ENCODE peak calls at places on chromosome 13, in six cellular contexts. A is heart left ventricle, R is neural crest cell, W is AG09319, U is fibroblast of lung, T is AG10803. X is an unnamed sample.

GRCh38 chr13:21934309-21934708 is 263.4 kb downstream of the FGF9 start:
- DNase-seq in A (no peak), R (no peak), W (no peak), U (no peak), T (no peak), X (no peak)

GRCh38 chr13:37534181-37534580 is 64.4 kb downstream of the POSTN start:
- DNase-seq in A (no peak), R (no peak), W (peak), U (peak), T (peak), X (no peak)

GRCh38 chr13:111460548-111461444 is 140.4 kb downstream of the TEX29 start:
- DNase-seq in A (peak), R (peak), W (peak), U (peak), T (peak), X (no peak)

GRCh38 chr13:79711631-79712030 is 230.7 kb downstream of the NDFIP2 start:
- DNase-seq in A (no peak), R (no peak), W (no peak), U (no peak), T (peak), X (no peak)

GRCh38 chr13:100490692-100491091 is 97.9 kb downstream of the GGACT start:
- DNase-seq in A (no peak), R (no peak), W (no peak), U (no peak), T (no peak), X (no peak)

GRCh38 chr13:26686285-26686684 is 74.3 kb downstream of the GPR12 start:
- DNase-seq in A (no peak), R (no peak), W (no peak), U (no peak), T (no peak), X (no peak)

GRCh38 chr13:62294210-62294609 is 878.6 kb upstream of the PCDH20 start:
- DNase-seq in A (no peak), R (no peak), W (no peak), U (no peak), T (no peak), X (no peak)

GRCh38 chr13:75299206-75299605 is 182.8 kb downstream of the TBC1D4 start:
- DNase-seq in A (no peak), R (no peak), W (no peak), U (no peak), T (no peak), X (no peak)

GRCh38 chr13:51785592-51786424 is 18.2 kb downstream of the DHRS12 start:
- DNase-seq in A (peak), R (no peak), W (no peak), U (peak), T (peak), X (no peak)

GRCh38 chr13:108944760-108945159 is 315.3 kb downstream of the MYO16 start:
- DNase-seq in A (no peak), R (no peak), W (peak), U (peak), T (peak), X (no peak)

GRCh38 chr13:86974251-86974994 is 696.7 kb upstream of the SLITRK5 start:
- DNase-seq in A (no peak), R (no peak), W (no peak), U (no peak), T (no peak), X (no peak)

GRCh38 chr13:103291226-103291625 is 225.0 kb upstream of the SLC10A2 start:
- DNase-seq in A (no peak), R (no peak), W (no peak), U (no peak), T (no peak), X (no peak)

GRCh38 chr13:45518525-45519235 is 53.9 kb downstream of the COG3 start:
- DNase-seq in A (no peak), R (no peak), W (no peak), U (peak), T (peak), X (no peak)

GRCh38 chr13:109610517-109610916 is 175.9 kb downstream of the IRS2 start:
- DNase-seq in A (peak), R (no peak), W (no peak), U (peak), T (no peak), X (no peak)

GRCh38 chr13:75486146-75486545 is 4.2 kb upstream of the TBC1D4 start:
- DNase-seq in A (no peak), R (no peak), W (no peak), U (no peak), T (no peak), X (no peak)

GRCh38 chr13:47858678-47859050 is 142.4 kb downstream of the SUCLA2 start:
- DNase-seq in A (no peak), R (no peak), W (no peak), U (peak), T (peak), X (no peak)

DNA sequence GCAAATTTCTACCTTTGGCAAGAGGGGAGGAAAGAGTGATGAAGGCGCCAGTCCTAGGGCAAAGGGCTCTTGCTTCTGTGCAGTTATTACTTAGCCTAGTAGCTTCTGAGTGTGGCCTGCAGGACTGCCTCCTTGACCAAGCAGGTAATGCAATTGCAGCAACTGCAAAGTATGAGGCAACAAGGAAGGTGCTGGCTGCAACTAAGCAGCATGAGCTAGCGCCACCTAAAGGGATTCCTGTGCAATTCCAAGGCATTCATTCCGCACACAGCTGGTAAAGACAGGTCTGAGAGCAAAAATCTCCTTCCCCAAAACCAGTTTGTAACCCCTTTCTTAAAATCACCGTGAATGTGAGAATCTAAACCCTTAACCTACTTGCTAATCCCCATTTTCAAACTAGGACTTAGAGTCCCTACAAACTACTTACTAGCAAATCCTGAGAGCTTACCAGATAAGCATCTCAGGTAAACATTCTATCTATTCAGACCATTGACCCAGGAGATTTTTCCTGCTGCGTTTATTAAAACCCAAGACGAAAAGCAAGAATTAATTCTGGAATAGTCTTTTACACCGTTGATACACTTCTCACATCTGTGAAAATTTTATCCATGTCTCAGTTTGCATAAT is 62.9 kb downstream of the DCT start:
- DNase-seq in A (no peak), R (peak), W (no peak), U (peak), T (no peak), X (peak)
- TF ChIP-seq CTCF in A (no peak), R (peak), W (peak), U (no peak), T (peak), X (peak)

DNA sequence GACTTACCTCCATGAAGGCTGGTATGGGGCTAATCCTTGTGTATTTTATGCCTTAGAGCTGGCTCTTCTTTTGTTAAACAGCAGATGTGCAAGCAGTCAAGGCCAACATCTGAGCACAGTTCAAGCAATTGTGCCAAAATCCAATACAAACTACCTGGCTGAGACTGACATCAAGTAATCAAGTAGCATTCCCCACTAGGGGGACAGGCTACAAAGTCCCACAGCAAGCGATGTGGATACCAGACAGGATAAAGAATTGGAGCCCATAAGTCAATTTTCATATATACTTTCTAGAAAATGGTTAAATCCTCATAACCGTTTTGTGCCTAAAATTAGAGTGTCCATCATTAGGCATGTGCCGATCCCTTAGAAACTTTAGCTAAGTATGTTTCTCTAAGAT is 675.8 kb downstream of the DIAPH3 start:
- DNase-seq in A (no peak), R (no peak), W (no peak), U (no peak), T (no peak), X (no peak)
- TF ChIP-seq CTCF in A (no peak), R (no peak), W (no peak), U (no peak), T (no peak), X (peak)

GRCh38 chr13:67077132-67077531 is 153.0 kb downstream of the PCDH9 start:
- DNase-seq in A (no peak), R (no peak), W (no peak), U (no peak), T (no peak), X (no peak)

GRCh38 chr13:67078062-67078461 is 152.1 kb downstream of the PCDH9 start:
- DNase-seq in A (no peak), R (no peak), W (no peak), U (no peak), T (no peak), X (no peak)

GRCh38 chr13:67076378-67076777 is 153.8 kb downstream of the PCDH9 start:
- DNase-seq in A (no peak), R (no peak), W (no peak), U (no peak), T (no peak), X (no peak)

GRCh38 chr13:67071918-67072598 is 158.1 kb downstream of the PCDH9 start:
- DNase-seq in A (no peak), R (no peak), W (no peak), U (no peak), T (no peak), X (no peak)

GRCh38 chr13:67075239-67075638 is 154.9 kb downstream of the PCDH9 start:
- DNase-seq in A (no peak), R (no peak), W (no peak), U (peak), T (no peak), X (no peak)
- TF ChIP-seq CTCF in A (peak), R (peak), W (peak), U (no peak), T (peak), X (no peak)

GRCh38 chr13:113585828-113586355 is 1.3 kb downstream of the TFDP1 start:
- DNase-seq in A (no peak), R (no peak), W (no peak), U (no peak), T (no peak), X (no peak)
- TF ChIP-seq CTCF in A (no peak), R (no peak), W (no peak), U (no peak), T (no peak), X (no peak)

GRCh38 chr13:34942732-34943674 is 933 bp downstream of the NBEA start:
- DNase-seq in A (peak), R (peak), W (no peak), U (no peak), T (no peak), X (peak)

GRCh38 chr13:34939771-34940170 is 2.3 kb upstream of the NBEA start:
- DNase-seq in A (no peak), R (no peak), W (no peak), U (no peak), T (no peak), X (no peak)

GRCh38 chr13:34943675-34944634 is 1.9 kb downstream of the NBEA start:
- DNase-seq in A (no peak), R (no peak), W (no peak), U (no peak), T (no peak), X (no peak)

GRCh38 chr13:34941436-34941834 is 635 bp upstream of the NBEA start:
- DNase-seq in A (no peak), R (no peak), W (no peak), U (no peak), T (no peak), X (no peak)

GRCh38 chr13:34941835-34942731 is at the start of gene NBEA:
- DNase-seq in A (peak), R (peak), W (peak), U (peak), T (peak), X (peak)
- TF ChIP-seq CTCF in A (peak), R (peak), W (peak), U (peak), T (no peak), X (peak)

DNA sequence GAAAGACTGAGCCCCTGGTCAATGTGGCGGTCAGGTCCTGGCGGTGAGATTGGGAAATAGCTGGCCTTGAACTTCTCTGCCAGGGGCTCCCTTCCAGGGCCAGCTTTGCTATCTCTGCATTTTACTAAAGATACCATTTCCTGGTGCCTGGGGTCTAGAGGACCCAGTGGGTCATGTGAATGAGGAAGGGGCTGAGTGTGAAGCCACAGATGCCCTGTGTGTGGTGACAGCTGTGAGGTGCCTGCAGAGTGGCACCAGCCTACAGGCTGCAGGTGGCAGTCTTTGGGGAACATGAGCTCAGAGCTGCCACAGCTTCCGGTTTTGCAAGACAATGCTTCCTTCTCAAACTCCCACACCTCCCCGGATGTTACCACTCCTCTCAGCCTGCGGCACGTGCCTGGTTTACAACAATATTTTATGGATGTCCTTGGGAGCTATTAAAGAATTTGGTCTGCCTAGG is 5.2 kb upstream of the MLNR start:
- DNase-seq in A (peak), R (no peak), W (no peak), U (no peak), T (no peak), X (no peak)
- TF ChIP-seq CTCF in A (no peak), R (no peak), W (no peak), U (no peak), T (no peak), X (no peak)

GRCh38 chr13:28268800-28269223 is 130.5 kb downstream of the PAN3 start:
- DNase-seq in A (no peak), R (no peak), W (no peak), U (no peak), T (no peak), X (no peak)

GRCh38 chr13:28273919-28274318 is 135.6 kb downstream of the PAN3 start:
- DNase-seq in A (no peak), R (no peak), W (no peak), U (no peak), T (no peak), X (no peak)
- TF ChIP-seq CTCF in A (no peak), R (no peak), W (no peak), U (no peak), T (no peak), X (no peak)

GRCh38 chr13:53545340-53545941 is 516.8 kb downstream of the OLFM4 start:
- DNase-seq in A (no peak), R (no peak), W (no peak), U (no peak), T (no peak), X (no peak)
- TF ChIP-seq CTCF in A (no peak), R (no peak), W (no peak), U (no peak), T (no peak), X (no peak)

DNA sequence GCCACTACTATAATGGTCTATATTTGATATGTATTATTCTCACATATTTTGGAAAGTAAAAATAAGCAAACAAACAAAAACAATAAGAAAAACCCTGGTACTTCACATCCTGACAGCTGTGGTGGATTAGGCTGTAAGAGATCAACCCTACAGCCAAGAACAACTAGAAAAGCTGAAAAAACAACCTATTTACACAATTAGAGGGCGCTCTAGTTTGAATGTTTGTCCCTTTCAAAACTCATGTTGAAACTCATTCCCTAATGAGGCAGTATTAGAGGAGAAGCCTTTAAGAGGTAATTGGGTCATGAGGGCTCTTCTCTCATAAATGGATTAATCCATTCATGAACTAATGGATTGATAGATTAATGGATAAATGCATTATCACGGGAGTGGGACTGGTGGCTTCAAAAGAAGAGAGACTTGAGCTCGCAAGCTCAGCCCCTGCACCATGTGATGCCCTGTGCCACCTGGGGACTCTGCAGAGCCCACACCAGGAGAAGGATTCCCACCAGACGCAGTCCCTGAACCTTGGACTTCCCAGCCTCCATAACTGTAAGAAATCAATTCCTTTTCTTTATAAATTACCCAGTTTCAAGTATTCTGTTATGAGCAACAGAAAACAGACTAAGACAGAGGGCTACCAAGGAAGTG is 733.9 kb upstream of the ARGLU1 start:
- DNase-seq in A (no peak), R (no peak), W (no peak), U (peak), T (no peak), X (no peak)
- TF ChIP-seq CTCF in A (no peak), R (peak), W (no peak), U (no peak), T (no peak), X (peak)

GRCh38 chr13:41059896-41060722 is 1.2 kb upstream of the WBP4 start:
- DNase-seq in A (peak), R (peak), W (peak), U (peak), T (peak), X (peak)
- TF ChIP-seq CTCF in A (peak), R (peak), W (peak), U (peak), T (peak), X (peak)